ENCODE peak calls at places on chromosomes 6 and 20, in ten cellular contexts. I, P, Z, T, F, B, Y, Q, U and O are unnamed samples.

GRCh38 chr6:19812512-19813119 is 24.6 kb upstream of the ID4 start:
- DNase-seq in I (no peak), P (peak), Z (no peak), T (peak), F (peak), B (no peak), Y (peak), Q (no peak), U (no peak), O (no peak)

GRCh38 chr6:110645685-110646418 is 169.4 kb downstream of the CDK19 start:
- DNase-seq in I (no peak), P (no peak), Z (no peak), T (no peak), F (no peak), B (no peak), Y (no peak), Q (no peak), U (no peak), O (no peak)

GRCh38 chr20:61821698-61822097 is 244.0 kb downstream of the TAF4 start:
- DNase-seq in I (no peak), P (no peak), Z (no peak), T (no peak), F (no peak), B (no peak), Y (no peak), Q (no peak), U (no peak), O (no peak)

GRCh38 chr6:44661221-44661609 is 273.7 kb downstream of the CDC5L start:
- DNase-seq in I (no peak), P (no peak), Z (no peak), T (no peak), F (no peak), B (no peak), Y (no peak), Q (no peak), U (no peak), O (no peak)

GRCh38 chr6:15744824-15745402 is 82.1 kb upstream of the DTNBP1 start:
- DNase-seq in I (no peak), P (no peak), Z (no peak), T (no peak), F (no peak), B (no peak), Y (no peak), Q (no peak), U (no peak), O (no peak)

GRCh38 chr6:139744891-139745290 is 370.4 kb upstream of the CITED2 start:
- DNase-seq in I (no peak), P (no peak), Z (no peak), T (no peak), F (no peak), B (no peak), Y (no peak), Q (no peak), U (no peak), O (no peak)

GRCh38 chr6:83536034-83536646 is 23.8 kb downstream of the PRSS35 start:
- DNase-seq in I (no peak), P (no peak), Z (peak), T (peak), F (no peak), B (peak), Y (peak), Q (no peak), U (no peak), O (peak)

GRCh38 chr6:108650781-108651180 is 90.1 kb downstream of the FOXO3 start:
- DNase-seq in I (no peak), P (no peak), Z (no peak), T (no peak), F (peak), B (no peak), Y (no peak), Q (no peak), U (no peak), O (no peak)

GRCh38 chr6:125827788-125828313 is 37.1 kb downstream of the NCOA7 start:
- DNase-seq in I (no peak), P (no peak), Z (no peak), T (no peak), F (no peak), B (no peak), Y (peak), Q (no peak), U (no peak), O (no peak)

GRCh38 chr6:152993431-152993830 is 9.1 kb downstream of the MTRF1L start:
- DNase-seq in I (no peak), P (no peak), Z (no peak), T (no peak), F (no peak), B (no peak), Y (no peak), Q (no peak), U (no peak), O (no peak)